ENCODE peak calls at places on chromosomes 11 and 22, in five cellular contexts. E is lower leg skin; G is naive thymus-derived CD8-positive, alpha-beta T cell; K is HuH-7; B is OCI-LY7. Z is an unnamed sample.

GRCh38 chr11:31412946-31413345 is 43.3 kb downstream of the DNAJC24 start:
- DNase-seq in E (no peak), K (no peak), G (no peak), B (no peak), Z (no peak)

GRCh38 chr11:122038543-122038942 is 77.5 kb downstream of the BLID start:
- DNase-seq in E (no peak), K (no peak), G (no peak), B (no peak), Z (no peak)

GRCh38 chr11:64723117-64723906 is at the start of gene NRXN2:
- DNase-seq in B (peak), E (peak), G (peak), K (peak), Z (peak)

GRCh38 chr11:34065505-34066203 is 14.1 kb downstream of the CAPRIN1 start:
- DNase-seq in K (no peak), E (no peak), G (no peak), B (no peak), Z (no peak)

GRCh38 chr11:68843703-68844312 is 2.1 kb upstream of the CPT1A start:
- DNase-seq in G (peak), B (peak), E (no peak), K (peak), Z (peak)

GRCh38 chr22:23278883-23279675 is 98.8 kb downstream of the BCR start:
- DNase-seq in E (peak), B (no peak), K (no peak), G (no peak), Z (no peak)

GRCh38 chr11:130145975-130146776 is 13.4 kb upstream of the ST14 start:
- DNase-seq in B (no peak), E (no peak), G (no peak), K (no peak), Z (peak)

GRCh38 chr11:122954455-122954854 is 27.2 kb downstream of the BSX start:
- DNase-seq in E (no peak), K (no peak), B (no peak), G (no peak), Z (no peak)

Z was measured in Caco-2.